ENCODE peak calls at places on chromosomes 6 and 20, in eight cellular contexts. E, V, D, A, C, X, F and T are unnamed samples.

GRCh38 chr6:151690768-151691562 is 116.5 kb upstream of the ESR1 start:
- DNase-seq in E (no peak), V (no peak), D (no peak), A (no peak), C (no peak), X (no peak), F (no peak), T (no peak)

GRCh38 chr6:137307163-137307851 is 88.1 kb upstream of the IFNGR1 start:
- DNase-seq in E (no peak), V (no peak), D (no peak), A (no peak), C (no peak), X (no peak), F (no peak), T (no peak)

GRCh38 chr6:11828185-11828897 is 49.7 kb upstream of the ADTRP start:
- DNase-seq in E (no peak), V (no peak), D (no peak), A (no peak), C (no peak), X (no peak), F (no peak), T (no peak)

GRCh38 chr20:57835462-57836455 is 125.9 kb upstream of the PMEPA1 start:
- DNase-seq in E (no peak), V (no peak), D (no peak), A (no peak), C (no peak), X (no peak), F (no peak), T (no peak)

GRCh38 chr20:10332656-10333421 is 101.2 kb downstream of the MKKS start:
- DNase-seq in E (no peak), V (no peak), D (no peak), A (no peak), C (no peak), X (no peak), F (no peak), T (no peak)

GRCh38 chr20:50332491-50332980 is 141.9 kb downstream of the CEBPB start:
- DNase-seq in E (no peak), V (no peak), D (no peak), A (no peak), C (no peak), X (no peak), F (no peak), T (no peak)

GRCh38 chr6:31498748-31499147 is 803 bp downstream of the MICB start:
- DNase-seq in E (no peak), V (no peak), D (no peak), A (no peak), C (no peak), X (no peak), F (no peak), T (no peak)

GRCh38 chr6:12047792-12048432 is 35.8 kb downstream of the HIVEP1 start:
- DNase-seq in E (no peak), V (no peak), D (no peak), A (no peak), C (no peak), X (no peak), F (no peak), T (no peak)

GRCh38 chr6:90940812-90941481 is 354.1 kb upstream of the MAP3K7 start:
- DNase-seq in E (peak; percentile 36), V (no peak), D (no peak), A (peak; percentile 43), C (no peak), X (no peak), F (no peak), T (no peak)

GRCh38 chr20:14055127-14055742 is 59.9 kb downstream of the MACROD2 start:
- DNase-seq in E (peak; percentile 15), V (no peak), D (no peak), A (peak; percentile 48), C (no peak), X (peak; percentile 55), F (no peak), T (no peak)

GRCh38 chr6:108565091-108565766 is 4.5 kb downstream of the FOXO3 start:
- DNase-seq in E (no peak), V (no peak), D (no peak), A (no peak), C (no peak), X (no peak), F (no peak), T (no peak)

DNA sequence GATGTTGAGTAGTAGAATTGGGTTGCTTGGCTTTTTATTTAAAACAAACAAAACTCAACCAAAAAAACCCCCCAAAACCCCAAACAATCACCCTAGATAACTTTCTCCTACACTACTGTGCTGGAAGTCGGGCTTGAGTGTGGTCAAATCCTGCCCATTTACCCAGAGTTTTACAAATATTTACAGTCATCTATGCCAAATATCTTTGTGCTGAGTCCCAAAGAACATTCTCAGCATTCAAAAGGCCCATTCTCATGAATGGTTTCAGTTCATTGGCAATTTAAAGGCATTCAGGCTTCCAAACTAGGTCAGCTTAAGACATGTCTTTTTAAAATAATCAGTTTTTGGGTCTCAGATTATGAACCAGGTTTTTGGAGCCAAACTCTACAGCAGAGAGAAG is 1.8 kb downstream of the RNF144B start:
- DNase-seq in E (no peak), V (no peak), D (no peak), A (no peak), C (no peak), X (peak; percentile 57), F (no peak), T (no peak)
- TF ChIP-seq POLR2AphosphoS5 in E (no peak), V (no peak), D (no peak), A (no peak), C (peak; percentile 48), X (peak; percentile 80), F (no peak), T (no peak)

GRCh38 chr6:53547815-53548496 is 3.1 kb upstream of the GCLC start:
- DNase-seq in E (peak; percentile 94), V (peak; percentile 96), D (peak; percentile 98), A (peak; percentile 95), C (peak; percentile 98), X (peak; percentile 97), F (peak; percentile 98), T (peak; percentile 82)
- TF ChIP-seq POLR2A in E (no peak), V (peak; percentile 39), D (peak; percentile 40), A (peak; percentile 70), C (no peak), X (peak; percentile 65), F (no peak), T (peak; percentile 33)

GRCh38 chr20:4012631-4013030 is 2.7 kb downstream of the RNF24 start:
- DNase-seq in E (no peak), V (no peak), D (no peak), A (no peak), C (no peak), X (no peak), F (no peak), T (no peak)
- TF ChIP-seq POLR2AphosphoS5 in E (no peak), V (no peak), D (no peak), A (no peak), C (peak; percentile 65), X (peak; percentile 66), F (no peak), T (no peak)

DNA sequence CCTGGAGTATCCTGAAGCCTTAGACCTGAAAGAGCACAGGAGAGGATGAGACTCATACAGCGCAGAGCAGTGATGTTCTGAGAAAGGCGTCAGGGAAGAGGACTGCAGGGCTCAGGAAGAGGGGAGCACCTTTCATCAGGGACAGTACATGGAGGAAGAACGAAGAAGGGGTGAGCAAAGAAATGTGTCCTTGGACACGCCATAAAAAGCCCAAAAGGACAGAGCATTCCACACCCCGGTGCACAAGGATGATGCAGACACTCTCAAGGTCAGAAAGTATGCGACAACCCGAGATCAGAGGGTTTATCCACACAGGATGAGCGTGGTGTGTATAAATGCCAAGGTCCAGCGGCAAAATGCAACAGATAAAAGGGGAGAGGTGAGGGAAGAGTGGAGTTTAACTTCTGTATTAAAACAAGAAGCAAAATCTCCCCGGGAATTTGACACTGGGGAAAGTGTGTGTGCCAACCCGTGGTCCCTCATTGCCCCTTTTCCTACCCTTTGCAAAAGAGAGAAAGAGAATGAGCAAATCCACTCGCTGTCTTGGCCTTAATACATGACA is 64.4 kb downstream of the SLC23A2 start:
- DNase-seq in E (no peak), V (no peak), D (no peak), A (no peak), C (no peak), X (no peak), F (no peak), T (no peak)
- TF ChIP-seq POLR2A in E (no peak), V (no peak), D (no peak), A (no peak), C (no peak), X (no peak), F (no peak), T (no peak)

GRCh38 chr6:125918681-125919566 is 37.6 kb upstream of the HINT3 start:
- DNase-seq in E (no peak), V (peak; percentile 67), D (peak; percentile 58), A (no peak), C (peak; percentile 52), X (peak; percentile 67), F (no peak), T (no peak)
- TF ChIP-seq POLR2AphosphoS5 in E (no peak), V (peak; percentile 82), D (peak; percentile 93), A (no peak), C (peak; percentile 91), X (peak; percentile 88), F (no peak), T (peak; percentile 94)

GRCh38 chr20:43508604-43509040 is 1.1 kb downstream of the L3MBTL1 start:
- DNase-seq in E (peak; percentile 51), V (no peak), D (no peak), A (no peak), C (no peak), X (no peak), F (no peak), T (no peak)

GRCh38 chr20:43511879-43512278 is 4.4 kb downstream of the L3MBTL1 start:
- DNase-seq in E (no peak), V (no peak), D (no peak), A (no peak), C (no peak), X (no peak), F (no peak), T (no peak)

GRCh38 chr20:43508106-43508505 is 609 bp downstream of the L3MBTL1 start:
- DNase-seq in E (peak; percentile 62), V (no peak), D (peak; percentile 16), A (no peak), C (no peak), X (no peak), F (no peak), T (no peak)

GRCh38 chr20:43506238-43506637 is 1.3 kb upstream of the L3MBTL1 start:
- DNase-seq in E (no peak), V (no peak), D (no peak), A (no peak), C (no peak), X (no peak), F (no peak), T (no peak)

GRCh38 chr20:43507150-43508080 is at the start of gene L3MBTL1:
- DNase-seq in E (peak; percentile 92), V (no peak), D (peak; percentile 62), A (peak; percentile 33), C (peak; percentile 68), X (peak; percentile 39), F (no peak), T (no peak)
- TF ChIP-seq POLR2A in E (no peak), V (no peak), D (no peak), A (peak; percentile 70), C (no peak), X (no peak), F (no peak), T (no peak)

GRCh38 chr6:166707045-166707444 is 80.0 kb upstream of the RPS6KA2 start:
- DNase-seq in E (no peak), V (no peak), D (peak; percentile 24), A (no peak), C (peak; percentile 68), X (no peak), F (no peak), T (no peak)
- TF ChIP-seq POLR2AphosphoS5 in E (no peak), V (no peak), D (no peak), A (no peak), C (peak; percentile 26), X (no peak), F (no peak), T (no peak)